ENCODE peak calls at places on chromosomes 11 and 22, in nine cellular contexts. U is stimulated activated CD8-positive, alpha-beta memory T cell treated with anti-CD3 and anti-CD28 coated beads, Interleukin-7, amount 100 ng/mL, for 48 hours; J is AG20443; G is activated T-helper 1 cell treated with anti-CD3 and anti-CD28 coated beads, Interleukin-12 subunit alpha, Interleukin-12 subunit beta, Interleukin-2, Interleukin-4 antibody, amounts not matched to agents 30 ng/mL and 10 ng/mL and 1 ng/mL, durations not matched to agents 14 hours and 24 hours and 36 hours; S is NCI-H2171; F is GF-D8; R is iris pigment epithelial cell; E is anterior cingulate cortex; P is EL. K is an unnamed sample.

GRCh38 chr22:48065852-48066251 is 1303.4 kb downstream of the TBC1D22A start:
- DNase-seq in F (no peak), U (no peak), G (no peak), S (no peak), J (no peak), R (no peak), E (no peak), P (no peak), K (no peak)

GRCh38 chr11:77067776-77068460 is 1.1 kb downstream of the CAPN5 start:
- DNase-seq in F (no peak), E (no peak), G (no peak), J (no peak), R (no peak), U (no peak), S (no peak), P (no peak), K (no peak)

GRCh38 chr11:63670077-63670737 is 969 bp downstream of the ATL3 start:
- DNase-seq in U (no peak), J (no peak), F (peak), P (peak), R (peak), S (no peak), G (no peak), E (no peak), K (no peak)

GRCh38 chr11:109486129-109486528 is 64.1 kb downstream of the C11orf87 start:
- DNase-seq in R (no peak), P (no peak), S (no peak), E (no peak), J (no peak), F (no peak), U (no peak), G (no peak), K (no peak)

GRCh38 chr22:39663751-39664150 is 93.2 kb downstream of the CACNA1I start:
- DNase-seq in R (no peak), S (no peak), P (no peak), G (no peak), J (no peak), U (no peak), F (no peak), E (no peak), K (peak)

GRCh38 chr22:44395116-44396005 is 82.6 kb upstream of the SHISAL1 start:
- DNase-seq in E (no peak), J (no peak), G (no peak), P (no peak), U (no peak), S (no peak), R (no peak), F (no peak), K (no peak)

GRCh38 chr11:85718991-85719807 is 33.2 kb upstream of the CCDC89 start:
- DNase-seq in G (no peak), E (peak), P (peak), U (no peak), S (no peak), F (no peak), J (peak), R (peak), K (peak)

GRCh38 chr11:84800755-84801346 is 826.3 kb downstream of the DLG2 start:
- DNase-seq in F (no peak), E (no peak), G (no peak), P (peak), U (no peak), J (peak), R (peak), S (no peak), K (peak)

GRCh38 chr11:29019960-29020683 is 911.9 kb downstream of the METTL15 start:
- DNase-seq in S (no peak), G (no peak), U (no peak), F (no peak), J (no peak), P (peak), E (no peak), R (peak), K (peak)

GRCh38 chr11:72179804-72180396 is 12.0 kb upstream of the FOLR1 start:
- DNase-seq in U (no peak), E (no peak), R (no peak), P (peak), G (no peak), J (peak), F (no peak), S (no peak), K (no peak)

GRCh38 chr22:23363683-23364082 is 183.4 kb downstream of the BCR start:
- DNase-seq in F (no peak), G (no peak), J (no peak), P (no peak), E (no peak), R (no peak), S (no peak), U (no peak), K (no peak)

GRCh38 chr11:82996966-82997606 is 74.6 kb downstream of the RAB30 start:
- DNase-seq in S (no peak), G (no peak), R (peak), U (no peak), F (no peak), E (no peak), P (no peak), J (no peak), K (no peak)

GRCh38 chr11:35337136-35337918 is 82.0 kb downstream of the SLC1A2 start:
- DNase-seq in J (peak), U (no peak), F (no peak), P (peak), G (no peak), S (no peak), E (no peak), R (peak), K (peak)

GRCh38 chr11:116086426-116086825 is 582.2 kb upstream of the CADM1 start:
- DNase-seq in G (no peak), S (no peak), P (no peak), U (no peak), E (no peak), R (no peak), J (no peak), F (no peak), K (no peak)

K was measured in GM23338.